ENCODE peak calls at places on chromosomes 2 and 18, in five cellular contexts. S is right cardiac atrium, D is T-cell, J is GM03348, T is AG09319. I is an unnamed sample.

GRCh38 chr2:98084151-98084868 is 2.7 kb upstream of the VWA3B start:
- DNase-seq in S (no peak), D (no peak), J (no peak), T (no peak), I (no peak)

GRCh38 chr2:180705122-180705521 is 275.3 kb upstream of the UBE2E3 start:
- DNase-seq in S (no peak), D (no peak), J (no peak), T (no peak), I (no peak)

GRCh38 chr2:186254759-186255158 is 231.3 kb upstream of the ZC3H15 start:
- DNase-seq in S (no peak), D (no peak), J (no peak), T (no peak), I (no peak)

GRCh38 chr18:32915526-32915925 is 142.7 kb upstream of the KLHL14 start:
- DNase-seq in S (no peak), D (no peak), J (no peak), T (no peak), I (no peak)

GRCh38 chr18:80159713-80160636 is 50.9 kb downstream of the ADNP2 start:
- DNase-seq in S (peak), D (no peak), J (no peak), T (no peak), I (no peak)

GRCh38 chr18:35456181-35456850 is 41.4 kb downstream of the INO80C start:
- DNase-seq in S (no peak), D (no peak), J (no peak), T (no peak), I (no peak)

GRCh38 chr2:237393523-237393922 is 20.4 kb downstream of the COL6A3 start:
- DNase-seq in S (no peak), D (no peak), J (no peak), T (no peak), I (no peak)

GRCh38 chr2:85810376-85811172 is 56.8 kb downstream of the ATOH8 start:
- DNase-seq in S (peak), D (no peak), J (no peak), T (no peak), I (no peak)

GRCh38 chr2:155494744-155495143 is 796.2 kb downstream of the KCNJ3 start:
- DNase-seq in S (no peak), D (no peak), J (no peak), T (no peak), I (no peak)

GRCh38 chr2:223093436-223093839 is 41.4 kb downstream of the KCNE4 start:
- DNase-seq in S (peak), D (no peak), J (peak), T (no peak), I (no peak)

GRCh38 chr2:169047253-169048250 is 16.4 kb upstream of the ABCB11 start:
- DNase-seq in S (no peak), D (no peak), J (no peak), T (no peak), I (no peak)

GRCh38 chr2:173934895-173935294 is 30.3 kb downstream of the SP3 start:
- DNase-seq in S (no peak), D (no peak), J (no peak), T (no peak), I (no peak)

GRCh38 chr2:58899692-58900091 is 658.6 kb upstream of the FANCL start:
- DNase-seq in S (no peak), D (no peak), J (peak), T (no peak), I (no peak)

GRCh38 chr2:69798466-69798908 is 31.0 kb upstream of the GMCL1 start:
- DNase-seq in S (peak), D (no peak), J (peak), T (no peak), I (no peak)

GRCh38 chr18:9918016-9918680 is 4.3 kb downstream of the VAPA start:
- DNase-seq in S (no peak), D (no peak), J (peak), T (no peak), I (no peak)

GRCh38 chr2:77831068-77831467 is 308.9 kb upstream of the LRRTM4 start:
- DNase-seq in S (no peak), D (no peak), J (no peak), T (no peak), I (no peak)

GRCh38 chr18:48851563-48851962 is 99.2 kb downstream of the SMAD7 start:
- DNase-seq in S (peak), D (no peak), J (no peak), T (no peak), I (peak)

I was measured in hypothalamus.